ENCODE peak calls at places on chromosomes 12 and 14, in ten cellular contexts. I is A549; U is CD4-positive, alpha-beta T cell; S is SHP77; C is NCI-H1092 treated with DMSO at 0.1 percent for 48 hours; H is NCI-H1105 treated with DMSO at 0.1 percent for 48 hours; P is AG09309; O is astrocyte; T is pancreas; X is amniotic stem cell. J is an unnamed sample.

GRCh38 chr14:64114166-64114565 is 180.0 kb downstream of the ESR2 start:
- DNase-seq in I (no peak), U (no peak), S (no peak), C (no peak), H (no peak), P (no peak), O (no peak), T (no peak), X (no peak), J (no peak)

GRCh38 chr14:37985826-37986470 is 221.8 kb upstream of the SSTR1 start:
- DNase-seq in I (no peak), U (peak), S (peak), C (peak), H (peak), P (peak), O (peak), T (no peak), X (no peak), J (peak)

GRCh38 chr14:89227490-89227834 is 189.6 kb downstream of the FOXN3 start:
- DNase-seq in I (no peak), U (no peak), S (no peak), C (no peak), H (no peak), P (peak), O (peak), T (no peak), X (no peak), J (no peak)

GRCh38 chr14:103448097-103448496 is 62.9 kb downstream of the MARK3 start:
- DNase-seq in I (no peak), U (no peak), S (no peak), C (no peak), H (no peak), P (no peak), O (no peak), T (no peak), X (no peak), J (no peak)

GRCh38 chr14:94367896-94368590 is 20.4 kb downstream of the SERPINA1 start:
- DNase-seq in I (no peak), U (no peak), S (no peak), C (no peak), H (no peak), P (no peak), O (no peak), T (no peak), X (no peak), J (no peak)

GRCh38 chr14:79605863-79606262 is 605.4 kb downstream of the DIO2 start:
- DNase-seq in I (no peak), U (no peak), S (no peak), C (peak), H (peak), P (no peak), O (peak), T (no peak), X (no peak), J (no peak)

GRCh38 chr12:13024151-13024946 is 19.8 kb upstream of the FAM234B start:
- DNase-seq in I (peak), U (no peak), S (no peak), C (peak), H (no peak), P (peak), O (no peak), T (peak), X (peak), J (no peak)

GRCh38 chr12:101407054-101407437 is 526 bp downstream of the ARL1 start:
- DNase-seq in I (no peak), U (peak), S (no peak), C (no peak), H (peak), P (no peak), O (no peak), T (no peak), X (peak), J (peak)

GRCh38 chr12:110846615-110847566 is at the start of gene CCDC63:
- DNase-seq in I (peak), U (peak), S (no peak), C (no peak), H (no peak), P (no peak), O (peak), T (peak), X (no peak), J (no peak)

GRCh38 chr12:51827925-51828818 is 20.3 kb downstream of the FIGNL2 start:
- DNase-seq in I (no peak), U (no peak), S (no peak), C (no peak), H (no peak), P (no peak), O (peak), T (no peak), X (no peak), J (no peak)

GRCh38 chr12:130254476-130255276 is 83.0 kb upstream of the PIWIL1 start:
- DNase-seq in I (no peak), U (no peak), S (no peak), C (no peak), H (peak), P (no peak), O (no peak), T (peak), X (no peak), J (no peak)

GRCh38 chr14:52790756-52791203 is 627 bp downstream of the GNPNAT1 start:
- DNase-seq in I (no peak), U (no peak), S (no peak), C (no peak), H (no peak), P (no peak), O (no peak), T (no peak), X (no peak), J (no peak)

GRCh38 chr14:86790408-86791364 is 1202.3 kb downstream of the GALC start:
- DNase-seq in I (no peak), U (no peak), S (no peak), C (no peak), H (no peak), P (no peak), O (no peak), T (no peak), X (no peak), J (no peak)

GRCh38 chr12:14190694-14191093 is 174.8 kb upstream of the ATF7IP start:
- DNase-seq in I (no peak), U (no peak), S (no peak), C (no peak), H (no peak), P (no peak), O (no peak), T (no peak), X (no peak), J (no peak)

GRCh38 chr12:122891661-122892525 is 4.0 kb downstream of the VPS37B start:
- DNase-seq in I (no peak), U (no peak), S (no peak), C (no peak), H (no peak), P (peak), O (peak), T (no peak), X (peak), J (no peak)

GRCh38 chr12:104280111-104280510 is 23.4 kb upstream of the EID3 start:
- DNase-seq in I (peak), U (no peak), S (no peak), C (no peak), H (no peak), P (no peak), O (no peak), T (no peak), X (no peak), J (no peak)

GRCh38 chr14:77249286-77249685 is 21.7 kb downstream of the NGB start:
- DNase-seq in I (no peak), U (no peak), S (no peak), C (no peak), H (no peak), P (no peak), O (no peak), T (no peak), X (no peak), J (no peak)

GRCh38 chr12:120639771-120640721 is at the start of gene CABP1:
- DNase-seq in I (peak), U (peak), S (peak), C (no peak), H (peak), P (no peak), O (no peak), T (peak), X (no peak), J (peak)

GRCh38 chr14:58866386-58866785 is 228.6 kb downstream of the DACT1 start:
- DNase-seq in I (no peak), U (no peak), S (no peak), C (no peak), H (no peak), P (no peak), O (no peak), T (no peak), X (no peak), J (no peak)

GRCh38 chr12:12836571-12836970 is 23.4 kb downstream of the DDX47 start:
- DNase-seq in I (no peak), U (no peak), S (no peak), C (no peak), H (no peak), P (no peak), O (no peak), T (no peak), X (no peak), J (no peak)

GRCh38 chr14:94578712-94579111 is 2.5 kb upstream of the SERPINA5 start:
- DNase-seq in I (no peak), U (no peak), S (no peak), C (no peak), H (no peak), P (no peak), O (no peak), T (no peak), X (no peak), J (no peak)

GRCh38 chr12:103924761-103925641 is 5.2 kb upstream of the HSP90B1 start:
- DNase-seq in I (no peak), U (no peak), S (peak), C (no peak), H (no peak), P (peak), O (peak), T (no peak), X (no peak), J (no peak)

GRCh38 chr12:109387425-109388166 is 39.9 kb downstream of the MYO1H start:
- DNase-seq in I (peak), U (no peak), S (peak), C (no peak), H (peak), P (no peak), O (no peak), T (no peak), X (no peak), J (no peak)

GRCh38 chr12:70883855-70884254 is 36.7 kb downstream of the PTPRR start:
- DNase-seq in I (no peak), U (no peak), S (no peak), C (no peak), H (no peak), P (no peak), O (no peak), T (no peak), X (no peak), J (no peak)

GRCh38 chr14:63642656-63643382 is 1.1 kb upstream of the WDR89 start:
- DNase-seq in I (no peak), U (no peak), S (no peak), C (peak), H (no peak), P (no peak), O (no peak), T (no peak), X (no peak), J (no peak)

GRCh38 chr12:7113389-7113871 is 4.4 kb upstream of the C1RL start:
- DNase-seq in I (peak), U (peak), S (no peak), C (peak), H (peak), P (no peak), O (no peak), T (no peak), X (no peak), J (peak)

GRCh38 chr12:132167610-132168310 is 23.5 kb downstream of the NOC4L start:
- DNase-seq in I (no peak), U (no peak), S (no peak), C (no peak), H (no peak), P (no peak), O (no peak), T (no peak), X (no peak), J (no peak)

GRCh38 chr12:7512528-7512927 is 9.0 kb upstream of the CD163 start:
- DNase-seq in I (peak), U (no peak), S (no peak), C (no peak), H (no peak), P (peak), O (peak), T (no peak), X (peak), J (no peak)

GRCh38 chr14:99592933-99593753 is 10.9 kb downstream of the CCDC85C start:
- DNase-seq in I (no peak), U (no peak), S (no peak), C (no peak), H (no peak), P (no peak), O (no peak), T (no peak), X (no peak), J (no peak)

J was measured in effector memory CD8-positive, alpha-beta T cell.